ENCODE peak calls at places on chromosomes 5 and 9, in nine cellular contexts. D is spleen, B is heart left ventricle, L is breast epithelium, Y is sigmoid colon, S is Peyer's patch, E is transverse colon, V is GM12878, X is body of pancreas. G is an unnamed sample.
A peak's percentile ranks its signal among the peaks of the same experiment; 100 is the strongest.

GRCh38 chr9:126146254-126147145 is 180.1 kb upstream of the MVB12B start:
- DNase-seq in D (peak; percentile 50), B (no peak), L (no peak), Y (no peak), S (peak; percentile 58), E (peak; percentile 35), V (peak; percentile 15), X (no peak), G (no peak)

GRCh38 chr5:34648522-34649158 is 7.5 kb upstream of the RAI14 start:
- DNase-seq in D (no peak), B (no peak), L (no peak), Y (no peak), S (no peak), E (no peak), V (no peak), X (no peak), G (no peak)

GRCh38 chr5:73940026-73940425 is 314.0 kb downstream of the ARHGEF28 start:
- DNase-seq in D (no peak), B (no peak), L (no peak), Y (no peak), S (no peak), E (no peak), V (no peak), X (no peak), G (no peak)

GRCh38 chr5:112594060-112594850 is 143.4 kb upstream of the APC start:
- DNase-seq in D (no peak), B (no peak), L (no peak), Y (no peak), S (no peak), E (no peak), V (no peak), X (no peak), G (no peak)

GRCh38 chr9:130186051-130186450 is 13.8 kb downstream of the NCS1 start:
- DNase-seq in D (no peak), B (no peak), L (no peak), Y (peak; percentile 89), S (no peak), E (no peak), V (no peak), X (no peak), G (no peak)

GRCh38 chr5:10264569-10264968 is 14.5 kb downstream of the CCT5 start:
- DNase-seq in D (no peak), B (no peak), L (no peak), Y (no peak), S (no peak), E (no peak), V (no peak), X (no peak), G (no peak)

GRCh38 chr5:109688647-109688998 is 1.1 kb upstream of the MAN2A1 start:
- DNase-seq in D (no peak), B (no peak), L (no peak), Y (no peak), S (peak; percentile 66), E (peak; percentile 33), V (peak; percentile 35), X (peak; percentile 65), G (no peak)

GRCh38 chr5:36928947-36929346 is 52.4 kb downstream of the NIPBL start:
- DNase-seq in D (no peak), B (no peak), L (no peak), Y (no peak), S (no peak), E (no peak), V (no peak), X (no peak), G (peak; percentile 10)

GRCh38 chr5:61352612-61353156 is 20.6 kb downstream of the ZSWIM6 start:
- DNase-seq in D (no peak), B (no peak), L (no peak), Y (no peak), S (no peak), E (no peak), V (no peak), X (no peak), G (no peak)

GRCh38 chr5:100777680-100778281 is 125.3 kb downstream of the ST8SIA4 start:
- DNase-seq in D (no peak), B (no peak), L (no peak), Y (no peak), S (no peak), E (peak; percentile 37), V (peak; percentile 80), X (no peak), G (peak; percentile 7)

GRCh38 chr9:137276757-137277328 is 683 bp upstream of the TOR4A start:
- DNase-seq in D (peak; percentile 83), B (peak; percentile 92), L (no peak), Y (peak; percentile 91), S (peak; percentile 78), E (peak; percentile 79), V (no peak), X (peak; percentile 61), G (no peak)

GRCh38 chr9:137275937-137276756 is 1.4 kb upstream of the TOR4A start:
- DNase-seq in D (peak; percentile 77), B (no peak), L (no peak), Y (peak; percentile 62), S (no peak), E (no peak), V (no peak), X (no peak), G (no peak)

GRCh38 chr9:137278913-137279711 is 1.6 kb downstream of the TOR4A start:
- DNase-seq in D (peak; percentile 78), B (peak; percentile 66), L (no peak), Y (no peak), S (no peak), E (no peak), V (no peak), X (no peak), G (no peak)

GRCh38 chr9:137278061-137278912 is 761 bp downstream of the TOR4A start:
- DNase-seq in D (peak; percentile 89), B (peak; percentile 77), L (no peak), Y (no peak), S (peak; percentile 70), E (peak; percentile 50), V (no peak), X (no peak), G (no peak)

DNA sequence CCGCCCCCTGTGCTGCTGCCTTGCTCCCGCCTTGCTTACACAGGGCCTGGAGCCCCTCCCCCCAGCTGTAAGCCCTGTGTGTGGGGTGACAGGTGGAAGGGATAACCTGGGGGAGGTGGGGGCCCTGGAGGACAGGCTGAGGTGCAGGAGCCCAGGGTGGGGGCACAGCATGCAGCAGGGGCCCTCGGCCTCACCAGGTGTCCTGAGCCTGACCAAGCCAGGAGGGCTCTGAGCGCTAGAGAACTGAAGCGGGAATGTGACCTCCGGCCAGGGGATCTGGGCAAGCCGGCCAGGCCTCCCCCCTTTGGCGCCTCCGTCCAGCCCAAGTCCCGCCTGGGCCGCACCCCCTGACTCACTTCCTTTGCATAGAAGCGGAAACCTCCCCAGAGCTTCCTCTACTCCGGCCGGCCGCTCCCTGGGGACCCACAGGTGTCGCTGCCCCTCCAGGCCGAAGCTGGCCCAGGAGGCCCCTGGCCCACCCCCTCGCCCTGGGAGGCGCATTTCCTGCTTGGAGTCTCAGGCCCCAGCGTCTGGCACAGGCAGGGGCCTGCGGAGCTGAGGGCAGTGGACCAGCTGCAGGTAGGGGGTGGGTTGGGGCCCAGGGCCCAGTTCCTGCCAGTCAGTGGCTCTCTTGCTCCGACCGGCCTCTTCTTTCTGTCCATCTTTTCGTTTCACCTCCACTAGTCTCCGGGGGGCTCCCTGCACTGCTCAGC is at the start of gene TOR4A:
- DNase-seq in D (peak; percentile 96), B (peak; percentile 94), L (no peak), Y (peak; percentile 91), S (peak; percentile 95), E (peak; percentile 93), V (peak; percentile 42), X (peak; percentile 61), G (peak; percentile 96)
- TF ChIP-seq POLR2A in D (peak; percentile 31), B (peak; percentile 52), L (no peak), Y (no peak), S (peak; percentile 79), E (peak; percentile 91), V (no peak), X (peak; percentile 71), G (peak; percentile 7)

GRCh38 chr5:55345327-55345726 is 37.5 kb downstream of the MTREX start:
- DNase-seq in D (no peak), B (no peak), L (no peak), Y (no peak), S (no peak), E (no peak), V (no peak), X (no peak), G (no peak)
- TF ChIP-seq POLR2A in D (no peak), B (no peak), L (no peak), Y (no peak), S (no peak), E (no peak), V (no peak), X (no peak), G (no peak)

GRCh38 chr9:122912964-122913673 is at the start of gene ZBTB6:
- DNase-seq in D (peak; percentile 91), B (peak; percentile 66), L (peak; percentile 60), Y (peak; percentile 87), S (peak; percentile 87), E (peak; percentile 80), V (peak; percentile 84), X (peak; percentile 69), G (peak; percentile 81)
- TF ChIP-seq POLR2A in D (no peak), B (peak; percentile 37), L (no peak), Y (no peak), S (peak; percentile 36), E (peak; percentile 62), V (peak; percentile 92), X (peak; percentile 52), G (peak; percentile 38)

GRCh38 chr5:172857982-172858381 is 23.9 kb downstream of the ERGIC1 start:
- DNase-seq in D (no peak), B (peak; percentile 42), L (no peak), Y (no peak), S (no peak), E (no peak), V (no peak), X (no peak), G (no peak)

GRCh38 chr5:172856336-172856735 is 22.3 kb downstream of the ERGIC1 start:
- DNase-seq in D (no peak), B (no peak), L (no peak), Y (no peak), S (no peak), E (no peak), V (no peak), X (no peak), G (no peak)

GRCh38 chr5:172854958-172855357 is 20.9 kb downstream of the ERGIC1 start:
- DNase-seq in D (no peak), B (no peak), L (no peak), Y (no peak), S (no peak), E (no peak), V (no peak), X (no peak), G (no peak)

GRCh38 chr5:172854451-172854871 is 20.4 kb downstream of the ERGIC1 start:
- DNase-seq in D (no peak), B (no peak), L (no peak), Y (peak; percentile 88), S (peak; percentile 78), E (peak; percentile 75), V (no peak), X (no peak), G (no peak)

DNA sequence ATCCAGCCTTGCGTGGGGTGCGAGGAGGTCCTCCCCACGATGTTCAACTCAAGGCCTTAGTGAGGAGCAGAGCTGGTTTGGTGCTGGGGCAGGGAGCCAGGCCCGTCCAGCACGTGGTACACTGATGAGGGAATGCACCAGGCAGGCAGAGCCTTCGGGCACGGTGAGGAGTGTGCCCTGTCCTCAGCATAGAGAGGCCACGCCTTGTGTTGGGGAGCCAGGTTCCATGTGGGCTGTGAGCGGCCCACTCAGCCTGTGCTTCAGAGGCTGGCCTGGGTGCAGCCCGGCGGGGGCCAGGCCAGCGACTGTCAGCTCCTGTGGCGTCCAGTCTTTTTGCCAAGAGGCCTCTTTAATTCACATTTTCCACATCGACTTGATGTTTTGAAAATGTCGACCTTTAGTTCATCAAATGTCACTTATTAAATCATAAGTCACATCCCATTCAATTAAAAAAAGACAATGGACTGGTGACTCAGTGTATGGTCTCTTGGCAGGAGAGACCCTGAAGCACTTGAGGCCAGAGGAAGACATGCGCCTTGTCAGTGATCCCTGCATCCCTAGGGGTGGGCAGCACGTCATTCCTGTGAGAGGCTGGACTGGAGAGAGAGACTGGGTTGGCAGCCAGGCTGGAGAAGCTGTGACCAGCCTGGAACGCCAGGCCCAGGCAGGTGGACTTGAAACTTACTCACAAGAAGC is 21.7 kb downstream of the ERGIC1 start:
- DNase-seq in D (no peak), B (no peak), L (peak; percentile 74), Y (peak; percentile 85), S (no peak), E (no peak), V (no peak), X (no peak), G (no peak)
- TF ChIP-seq POLR2A in D (no peak), B (peak; percentile 16), L (no peak), Y (no peak), S (no peak), E (no peak), V (no peak), X (no peak), G (no peak)

G was measured in H54.